ENCODE peak calls at places on chromosomes 12 and 14, in four cellular contexts. One of them, this sample, is unnamed.

GRCh38 chr12:28237423-28237822 is 47.2 kb downstream of the CCDC91 start:
- DNase-seq in K562: no peak
- DNase-seq in HL-60: no peak
- DNase-seq in GM12878: no peak
- DNase-seq in this sample: no peak

GRCh38 chr12:131640436-131640969 is 70.4 kb upstream of the SFSWAP start:
- DNase-seq in GM12878: no peak
- DNase-seq in K562: no peak
- DNase-seq in HL-60: no peak
- DNase-seq in this sample: no peak

GRCh38 chr12:67911293-67911637 is 78.0 kb upstream of the IFNG-AS1 start:
- DNase-seq in GM12878: no peak
- DNase-seq in HL-60: no peak
- DNase-seq in K562: no peak
- DNase-seq in this sample: no peak

GRCh38 chr14:67167420-67168109 is 21.7 kb upstream of the GARIN2 start:
- DNase-seq in GM12878: no peak
- DNase-seq in HL-60: no peak
- DNase-seq in K562: no peak
- DNase-seq in this sample: no peak

GRCh38 chr12:116263844-116264243 is 13.6 kb downstream of the MED13L start:
- DNase-seq in HL-60: no peak
- DNase-seq in GM12878: no peak
- DNase-seq in K562: no peak
- DNase-seq in this sample: no peak

GRCh38 chr12:19529933-19530630 is 90.8 kb downstream of the AEBP2 start:
- DNase-seq in K562: no peak
- DNase-seq in HL-60: no peak
- DNase-seq in GM12878: no peak
- DNase-seq in this sample: no peak

GRCh38 chr14:71103662-71104484 is 196.6 kb downstream of the PCNX1 start:
- DNase-seq in K562: peak; percentile 40
- DNase-seq in GM12878: peak; percentile 13
- DNase-seq in HL-60: peak; percentile 30
- DNase-seq in this sample: peak; percentile 27

GRCh38 chr14:44612002-44612401 is 104.9 kb upstream of the FSCB start:
- DNase-seq in K562: no peak
- DNase-seq in HL-60: no peak
- DNase-seq in GM12878: no peak
- DNase-seq in this sample: no peak

GRCh38 chr12:122031342-122032216 is 9.9 kb downstream of the BCL7A start:
- DNase-seq in HL-60: peak; percentile 52
- DNase-seq in GM12878: no peak
- DNase-seq in K562: peak; percentile 68
- DNase-seq in this sample: no peak

GRCh38 chr12:113987261-113988063 is 21.3 kb upstream of the RBM19 start:
- DNase-seq in K562: no peak
- DNase-seq in GM12878: no peak
- DNase-seq in HL-60: no peak
- DNase-seq in this sample: no peak

GRCh38 chr14:39722547-39723273 is 290.5 kb upstream of the FBXO33 start:
- DNase-seq in HL-60: no peak
- DNase-seq in K562: no peak
- DNase-seq in GM12878: no peak
- DNase-seq in this sample: no peak

GRCh38 chr14:101194356-101195308 is 291.1 kb upstream of the RTL1 start:
- DNase-seq in HL-60: no peak
- DNase-seq in GM12878: no peak
- DNase-seq in K562: no peak
- DNase-seq in this sample: no peak

GRCh38 chr12:52280796-52281560 is 6.5 kb downstream of the KRT86 start:
- DNase-seq in K562: no peak
- DNase-seq in HL-60: no peak
- DNase-seq in GM12878: no peak
- DNase-seq in this sample: no peak

GRCh38 chr12:116922194-116922897 is 11.6 kb downstream of the FBXW8 start:
- DNase-seq in HL-60: no peak
- DNase-seq in K562: no peak
- DNase-seq in GM12878: peak; percentile 50
- DNase-seq in this sample: no peak

GRCh38 chr12:70695361-70696023 is 58.3 kb upstream of the PTPRB start:
- DNase-seq in HL-60: no peak
- DNase-seq in K562: no peak
- DNase-seq in GM12878: no peak
- DNase-seq in this sample: no peak

GRCh38 chr14:39232554-39233415 is 930 bp upstream of the MIA2 start:
- DNase-seq in HL-60: peak; percentile 73
- DNase-seq in K562: no peak
- DNase-seq in GM12878: no peak
- DNase-seq in this sample: no peak

GRCh38 chr14:95483843-95484165 is 32.6 kb downstream of the SYNE3 start:
- DNase-seq in K562: no peak
- DNase-seq in GM12878: no peak
- DNase-seq in HL-60: no peak
- DNase-seq in this sample: no peak

GRCh38 chr12:52054231-52054837 is 3.1 kb downstream of the NR4A1 start:
- DNase-seq in K562: no peak
- DNase-seq in HL-60: no peak
- DNase-seq in GM12878: no peak
- DNase-seq in this sample: no peak

GRCh38 chr12:49026101-49026500 is 7.5 kb upstream of the PRKAG1 start:
- DNase-seq in K562: no peak
- DNase-seq in HL-60: no peak
- DNase-seq in GM12878: no peak
- DNase-seq in this sample: no peak

GRCh38 chr12:75891072-75891471 is 140.5 kb downstream of the PHLDA1 start:
- DNase-seq in HL-60: no peak
- DNase-seq in GM12878: no peak
- DNase-seq in K562: no peak
- DNase-seq in this sample: no peak

GRCh38 chr12:106342397-106343212 is 14.9 kb upstream of the POLR3B start:
- DNase-seq in GM12878: no peak
- DNase-seq in HL-60: no peak
- DNase-seq in K562: no peak
- DNase-seq in this sample: no peak

GRCh38 chr14:40099316-40099715 is 667.1 kb upstream of the FBXO33 start:
- DNase-seq in K562: no peak
- DNase-seq in HL-60: no peak
- DNase-seq in GM12878: no peak
- DNase-seq in this sample: no peak

GRCh38 chr12:81639196-81639595 is 120.0 kb downstream of the PPFIA2 start:
- DNase-seq in HL-60: no peak
- DNase-seq in K562: no peak
- DNase-seq in GM12878: no peak
- DNase-seq in this sample: no peak

GRCh38 chr12:108826115-108826806 is 31.1 kb downstream of the SSH1 start:
- DNase-seq in HL-60: peak; percentile 17
- DNase-seq in K562: peak; percentile 47
- DNase-seq in GM12878: no peak
- DNase-seq in this sample: no peak

GRCh38 chr12:114921796-114922195 is 237.8 kb upstream of the TBX3 start:
- DNase-seq in K562: no peak
- DNase-seq in GM12878: no peak
- DNase-seq in HL-60: no peak
- DNase-seq in this sample: no peak

GRCh38 chr12:104801427-104801826 is 156.7 kb downstream of the SLC41A2 start:
- DNase-seq in HL-60: no peak
- DNase-seq in GM12878: no peak
- DNase-seq in K562: no peak
- DNase-seq in this sample: no peak
- TF ChIP-seq SPI1 in HL-60: no peak
- TF ChIP-seq SPI1 in GM12878: no peak
- TF ChIP-seq SPI1 in K562: no peak
- TF ChIP-seq SPI1 in this sample: no peak

GRCh38 chr12:94041833-94042232 is 106.5 kb upstream of the PLXNC1 start:
- DNase-seq in K562: no peak
- DNase-seq in GM12878: no peak
- DNase-seq in HL-60: no peak
- DNase-seq in this sample: no peak

GRCh38 chr12:94038605-94039004 is 109.8 kb upstream of the PLXNC1 start:
- DNase-seq in HL-60: no peak
- DNase-seq in K562: no peak
- DNase-seq in GM12878: no peak
- DNase-seq in this sample: no peak

GRCh38 chr12:94039199-94039840 is 109.1 kb upstream of the PLXNC1 start:
- DNase-seq in GM12878: no peak
- DNase-seq in HL-60: no peak
- DNase-seq in K562: no peak
- DNase-seq in this sample: no peak

GRCh38 chr12:94042321-94042720 is 106.1 kb upstream of the PLXNC1 start:
- DNase-seq in HL-60: no peak
- DNase-seq in GM12878: no peak
- DNase-seq in K562: no peak
- DNase-seq in this sample: no peak

DNA sequence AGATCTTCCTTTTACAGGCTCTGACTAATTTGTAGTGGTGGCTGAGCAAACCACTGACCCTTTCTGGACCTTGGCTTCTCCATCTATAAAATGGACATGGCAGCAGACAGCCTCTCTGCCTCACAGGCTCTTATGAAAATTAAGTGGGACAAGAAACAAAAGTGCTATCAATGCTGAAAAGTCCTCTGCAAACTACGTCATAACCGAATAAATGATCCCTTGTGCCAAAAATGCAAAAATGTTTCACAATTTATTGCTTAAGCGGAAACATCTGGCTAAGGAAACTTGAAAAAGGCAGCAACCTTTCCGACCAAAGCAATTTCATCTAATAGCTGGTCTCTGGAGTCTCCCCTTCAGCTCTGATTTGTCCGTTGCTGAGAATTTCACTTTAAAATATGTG is 108.5 kb upstream of the PLXNC1 start:
- DNase-seq in GM12878: no peak
- DNase-seq in K562: no peak
- DNase-seq in HL-60: no peak
- DNase-seq in this sample: no peak
- TF ChIP-seq POLR2AphosphoS5 in GM12878: no peak
- TF ChIP-seq POLR2AphosphoS5 in K562: no peak
- TF ChIP-seq POLR2AphosphoS5 in HL-60: no peak
- TF ChIP-seq POLR2AphosphoS5 in this sample: no peak

GRCh38 chr12:39122562-39123204 is 217.3 kb upstream of the CPNE8 start:
- DNase-seq in K562: no peak
- DNase-seq in GM12878: no peak
- DNase-seq in HL-60: no peak
- DNase-seq in this sample: no peak
- TF ChIP-seq SPI1 in K562: no peak
- TF ChIP-seq SPI1 in GM12878: no peak
- TF ChIP-seq SPI1 in HL-60: no peak
- TF ChIP-seq SPI1 in this sample: no peak

DNA sequence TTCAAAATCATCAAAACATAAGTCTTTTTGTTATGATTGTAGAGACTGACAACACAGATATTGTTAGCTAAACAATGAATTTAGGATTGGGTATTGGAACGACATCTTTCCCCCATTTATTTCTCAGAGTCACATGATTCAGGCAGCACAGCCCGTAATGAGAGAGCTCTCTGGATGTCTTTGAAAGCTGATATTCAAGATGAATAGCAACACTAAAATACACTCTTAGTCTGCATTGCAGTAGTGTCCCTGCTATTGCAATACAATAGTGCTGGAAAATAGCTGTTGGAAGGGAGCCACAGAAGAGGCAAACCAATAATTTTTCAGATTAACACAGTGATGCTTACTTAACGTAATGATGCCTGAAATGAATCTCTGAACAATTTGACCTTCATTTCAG is 9.9 kb downstream of the GTSF1 start:
- DNase-seq in GM12878: no peak
- DNase-seq in HL-60: no peak
- DNase-seq in K562: no peak
- DNase-seq in this sample: no peak
- TF ChIP-seq POLR2AphosphoS5 in GM12878: no peak
- TF ChIP-seq POLR2AphosphoS5 in HL-60: no peak
- TF ChIP-seq POLR2AphosphoS5 in K562: no peak
- TF ChIP-seq POLR2AphosphoS5 in this sample: no peak

GRCh38 chr12:101695698-101696097 is 1.7 kb upstream of the CHPT1 start:
- DNase-seq in K562: no peak
- DNase-seq in GM12878: no peak
- DNase-seq in HL-60: no peak
- DNase-seq in this sample: no peak

GRCh38 chr12:101697930-101698781 is 716 bp downstream of the CHPT1 start:
- DNase-seq in HL-60: peak; percentile 72
- DNase-seq in GM12878: no peak
- DNase-seq in K562: peak; percentile 52
- DNase-seq in this sample: peak; percentile 34

GRCh38 chr12:101696477-101697196 is 803 bp upstream of the CHPT1 start:
- DNase-seq in GM12878: no peak
- DNase-seq in HL-60: peak; percentile 91
- DNase-seq in K562: peak; percentile 75
- DNase-seq in this sample: peak; percentile 25

GRCh38 chr12:101698782-101699347 is 1.4 kb downstream of the CHPT1 start:
- DNase-seq in HL-60: peak; percentile 21
- DNase-seq in K562: no peak
- DNase-seq in GM12878: no peak
- DNase-seq in this sample: no peak

GRCh38 chr12:101697197-101697929 is at the start of gene CHPT1:
- DNase-seq in K562: peak; percentile 95
- DNase-seq in HL-60: peak; percentile 77
- DNase-seq in GM12878: no peak
- DNase-seq in this sample: peak; percentile 64
- TF ChIP-seq SPI1 in K562: peak; percentile 18
- TF ChIP-seq SPI1 in HL-60: no peak
- TF ChIP-seq SPI1 in GM12878: no peak
- TF ChIP-seq SPI1 in this sample: no peak

GRCh38 chr12:45651029-45651428 is 78.5 kb upstream of the ARID2 start:
- DNase-seq in GM12878: no peak
- DNase-seq in K562: no peak
- DNase-seq in HL-60: no peak
- DNase-seq in this sample: no peak

GRCh38 chr12:45654002-45654401 is 75.5 kb upstream of the ARID2 start:
- DNase-seq in K562: no peak
- DNase-seq in HL-60: no peak
- DNase-seq in GM12878: no peak
- DNase-seq in this sample: no peak

GRCh38 chr12:45658066-45658465 is 71.4 kb upstream of the ARID2 start:
- DNase-seq in GM12878: no peak
- DNase-seq in HL-60: peak; percentile 65
- DNase-seq in K562: no peak
- DNase-seq in this sample: no peak

GRCh38 chr12:45655753-45656152 is 73.8 kb upstream of the ARID2 start:
- DNase-seq in K562: no peak
- DNase-seq in HL-60: peak; percentile 56
- DNase-seq in GM12878: no peak
- DNase-seq in this sample: no peak

DNA sequence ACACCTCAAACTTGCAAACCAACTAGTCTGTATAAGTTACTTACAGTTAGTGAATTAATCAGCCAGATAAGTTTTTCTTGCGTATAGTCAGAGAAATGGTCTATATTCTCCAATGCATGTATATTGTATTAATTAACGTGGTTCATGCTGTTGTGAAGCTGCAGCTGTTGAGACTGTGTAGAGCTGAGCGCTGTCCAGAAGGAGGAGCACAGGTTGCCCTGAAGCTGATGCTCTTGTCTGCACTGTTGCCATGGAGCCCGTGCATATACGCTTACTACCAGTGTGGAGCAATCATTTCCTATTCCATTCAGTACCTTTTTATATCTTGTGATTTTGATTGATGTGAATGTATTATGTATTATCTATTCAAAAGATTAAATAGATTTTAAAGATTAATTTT is 74.3 kb upstream of the ARID2 start:
- DNase-seq in K562: no peak
- DNase-seq in GM12878: no peak
- DNase-seq in HL-60: peak; percentile 26
- DNase-seq in this sample: no peak
- TF ChIP-seq POLR2AphosphoS5 in K562: no peak
- TF ChIP-seq POLR2AphosphoS5 in GM12878: no peak
- TF ChIP-seq POLR2AphosphoS5 in HL-60: no peak
- TF ChIP-seq POLR2AphosphoS5 in this sample: no peak